ENCODE peak calls at places on chromosomes 16 and 17, in five cellular contexts. One of them, this sample, is unnamed.
A peak's percentile ranks its signal among the peaks of the same experiment; 100 is the strongest.

GRCh38 chr16:69329369-69330285 is 761 bp downstream of the PDF start:
- DNase-seq in BJ: no peak
- DNase-seq in choroid plexus epithelial cell: peak; percentile 28
- DNase-seq in retinal pigment epithelial cell: no peak
- DNase-seq in upper lobe of right lung: peak; percentile 75
- DNase-seq in this sample: peak; percentile 34

GRCh38 chr16:87725596-87726235 is 40.1 kb downstream of the KLHDC4 start:
- DNase-seq in BJ: peak; percentile 15
- DNase-seq in choroid plexus epithelial cell: peak; percentile 91
- DNase-seq in retinal pigment epithelial cell: peak; percentile 36
- DNase-seq in upper lobe of right lung: peak; percentile 79
- DNase-seq in this sample: peak; percentile 55

GRCh38 chr17:76492989-76493501 is 8.2 kb downstream of the RHBDF2 start:
- DNase-seq in BJ: no peak
- DNase-seq in choroid plexus epithelial cell: peak; percentile 92
- DNase-seq in retinal pigment epithelial cell: no peak
- DNase-seq in upper lobe of right lung: peak; percentile 87
- DNase-seq in this sample: peak; percentile 94

GRCh38 chr17:6536566-6537065 is 19.7 kb downstream of the PITPNM3 start:
- DNase-seq in BJ: no peak
- DNase-seq in choroid plexus epithelial cell: no peak
- DNase-seq in retinal pigment epithelial cell: no peak
- DNase-seq in upper lobe of right lung: peak; percentile 12
- DNase-seq in this sample: no peak

GRCh38 chr16:21186326-21186691 is 25.1 kb downstream of the ZP2 start:
- DNase-seq in BJ: no peak
- DNase-seq in choroid plexus epithelial cell: no peak
- DNase-seq in retinal pigment epithelial cell: no peak
- DNase-seq in upper lobe of right lung: no peak
- DNase-seq in this sample: no peak

GRCh38 chr16:8867483-8868271 is 1.1 kb downstream of the CARHSP1 start:
- DNase-seq in BJ: no peak
- DNase-seq in choroid plexus epithelial cell: peak; percentile 47
- DNase-seq in retinal pigment epithelial cell: no peak
- DNase-seq in upper lobe of right lung: no peak
- DNase-seq in this sample: peak; percentile 56

GRCh38 chr17:19274893-19275292 is 37.7 kb downstream of the EPN2 start:
- DNase-seq in BJ: no peak
- DNase-seq in choroid plexus epithelial cell: peak; percentile 26
- DNase-seq in retinal pigment epithelial cell: no peak
- DNase-seq in upper lobe of right lung: no peak
- DNase-seq in this sample: no peak

GRCh38 chr17:13016881-13017622 is 775 bp downstream of the ELAC2 start:
- DNase-seq in BJ: no peak
- DNase-seq in choroid plexus epithelial cell: peak; percentile 29
- DNase-seq in retinal pigment epithelial cell: no peak
- DNase-seq in upper lobe of right lung: no peak
- DNase-seq in this sample: peak; percentile 46

GRCh38 chr17:55436224-55437164 is 14.9 kb upstream of the MMD start:
- DNase-seq in BJ: no peak
- DNase-seq in choroid plexus epithelial cell: no peak
- DNase-seq in retinal pigment epithelial cell: no peak
- DNase-seq in upper lobe of right lung: no peak
- DNase-seq in this sample: no peak

GRCh38 chr16:14181371-14182050 is 110.4 kb downstream of the MRTFB start:
- DNase-seq in BJ: peak; percentile 49
- DNase-seq in choroid plexus epithelial cell: peak; percentile 87
- DNase-seq in retinal pigment epithelial cell: peak; percentile 22
- DNase-seq in upper lobe of right lung: no peak
- DNase-seq in this sample: no peak

GRCh38 chr16:52451971-52452421 is 94.9 kb downstream of the TOX3 start:
- DNase-seq in BJ: no peak
- DNase-seq in choroid plexus epithelial cell: no peak
- DNase-seq in retinal pigment epithelial cell: no peak
- DNase-seq in upper lobe of right lung: no peak
- DNase-seq in this sample: no peak

GRCh38 chr17:57045868-57046671 is 39.0 kb upstream of the AKAP1 start:
- DNase-seq in BJ: no peak
- DNase-seq in choroid plexus epithelial cell: no peak
- DNase-seq in retinal pigment epithelial cell: no peak
- DNase-seq in upper lobe of right lung: peak; percentile 83
- DNase-seq in this sample: peak; percentile 82

GRCh38 chr16:69501956-69502457 is 63.8 kb upstream of the NFAT5 start:
- DNase-seq in BJ: no peak
- DNase-seq in choroid plexus epithelial cell: peak; percentile 30
- DNase-seq in retinal pigment epithelial cell: no peak
- DNase-seq in upper lobe of right lung: no peak
- DNase-seq in this sample: no peak

GRCh38 chr17:62109378-62109902 is 44.4 kb upstream of the MED13 start:
- DNase-seq in BJ: no peak
- DNase-seq in choroid plexus epithelial cell: peak; percentile 86
- DNase-seq in retinal pigment epithelial cell: no peak
- DNase-seq in upper lobe of right lung: peak; percentile 83
- DNase-seq in this sample: peak; percentile 56

GRCh38 chr17:56540791-56541190 is 52.7 kb upstream of the NOG start:
- DNase-seq in BJ: no peak
- DNase-seq in choroid plexus epithelial cell: peak; percentile 0
- DNase-seq in retinal pigment epithelial cell: no peak
- DNase-seq in upper lobe of right lung: no peak
- DNase-seq in this sample: no peak

GRCh38 chr17:29212681-29213121 is 32.5 kb upstream of the MYO18A start:
- DNase-seq in BJ: peak; percentile 11
- DNase-seq in choroid plexus epithelial cell: no peak
- DNase-seq in retinal pigment epithelial cell: no peak
- DNase-seq in upper lobe of right lung: no peak
- DNase-seq in this sample: no peak

GRCh38 chr16:72244853-72245252 is 72.9 kb upstream of the PMFBP1 start:
- DNase-seq in BJ: no peak
- DNase-seq in choroid plexus epithelial cell: peak; percentile 17
- DNase-seq in retinal pigment epithelial cell: no peak
- DNase-seq in upper lobe of right lung: no peak
- DNase-seq in this sample: no peak

GRCh38 chr17:14228903-14229302 is 7.8 kb downstream of the CDRT15 start:
- DNase-seq in BJ: peak; percentile 78
- DNase-seq in choroid plexus epithelial cell: peak; percentile 15
- DNase-seq in retinal pigment epithelial cell: no peak
- DNase-seq in upper lobe of right lung: no peak
- DNase-seq in this sample: no peak

GRCh38 chr16:88703486-88704309 is 2.5 kb downstream of the RNF166 start:
- DNase-seq in BJ: no peak
- DNase-seq in choroid plexus epithelial cell: no peak
- DNase-seq in retinal pigment epithelial cell: no peak
- DNase-seq in upper lobe of right lung: peak; percentile 92
- DNase-seq in this sample: peak; percentile 76

GRCh38 chr16:67176662-67177061 is 6.3 kb downstream of the NOL3 start:
- DNase-seq in BJ: no peak
- DNase-seq in choroid plexus epithelial cell: no peak
- DNase-seq in retinal pigment epithelial cell: no peak
- DNase-seq in upper lobe of right lung: no peak
- DNase-seq in this sample: no peak

GRCh38 chr16:21101631-21102420 is 48.8 kb downstream of the DNAH3 start:
- DNase-seq in BJ: no peak
- DNase-seq in choroid plexus epithelial cell: peak; percentile 49
- DNase-seq in retinal pigment epithelial cell: peak; percentile 43
- DNase-seq in upper lobe of right lung: no peak
- DNase-seq in this sample: no peak

GRCh38 chr16:60203525-60204124 is 1469.5 kb upstream of the GOT2 start:
- DNase-seq in BJ: no peak
- DNase-seq in choroid plexus epithelial cell: peak; percentile 47
- DNase-seq in retinal pigment epithelial cell: no peak
- DNase-seq in upper lobe of right lung: no peak
- DNase-seq in this sample: no peak

GRCh38 chr17:30477758-30478115 is 529 bp downstream of the GOSR1 start:
- DNase-seq in BJ: no peak
- DNase-seq in choroid plexus epithelial cell: peak; percentile 30
- DNase-seq in retinal pigment epithelial cell: peak; percentile 0
- DNase-seq in upper lobe of right lung: no peak
- DNase-seq in this sample: no peak

GRCh38 chr16:23072769-23073549 is 76.3 kb downstream of the USP31 start:
- DNase-seq in BJ: no peak
- DNase-seq in choroid plexus epithelial cell: peak; percentile 74
- DNase-seq in retinal pigment epithelial cell: no peak
- DNase-seq in upper lobe of right lung: no peak
- DNase-seq in this sample: no peak

GRCh38 chr16:70800798-70801480 is at the start of gene VAC14:
- DNase-seq in BJ: peak; percentile 35
- DNase-seq in choroid plexus epithelial cell: peak; percentile 91
- DNase-seq in retinal pigment epithelial cell: peak; percentile 70
- DNase-seq in upper lobe of right lung: peak; percentile 98
- DNase-seq in this sample: peak; percentile 94

GRCh38 chr16:70803354-70803753 is 2.4 kb upstream of the VAC14 start:
- DNase-seq in BJ: no peak
- DNase-seq in choroid plexus epithelial cell: peak; percentile 64
- DNase-seq in retinal pigment epithelial cell: no peak
- DNase-seq in upper lobe of right lung: no peak
- DNase-seq in this sample: no peak

GRCh38 chr16:70804153-70804728 is 3.3 kb upstream of the VAC14 start:
- DNase-seq in BJ: peak; percentile 26
- DNase-seq in choroid plexus epithelial cell: peak; percentile 98
- DNase-seq in retinal pigment epithelial cell: peak; percentile 81
- DNase-seq in upper lobe of right lung: no peak
- DNase-seq in this sample: no peak

GRCh38 chr16:70800306-70800705 is 652 bp downstream of the VAC14 start:
- DNase-seq in BJ: no peak
- DNase-seq in choroid plexus epithelial cell: no peak
- DNase-seq in retinal pigment epithelial cell: no peak
- DNase-seq in upper lobe of right lung: no peak
- DNase-seq in this sample: no peak

GRCh38 chr16:70801611-70802010 is 653 bp upstream of the VAC14 start:
- DNase-seq in BJ: no peak
- DNase-seq in choroid plexus epithelial cell: no peak
- DNase-seq in retinal pigment epithelial cell: no peak
- DNase-seq in upper lobe of right lung: no peak
- DNase-seq in this sample: no peak
- H3K4me3 ChIP-seq in BJ: no peak overlapping the region
- H3K4me3 ChIP-seq in choroid plexus epithelial cell: no peak overlapping the region
- H3K4me3 ChIP-seq in retinal pigment epithelial cell: no peak overlapping the region
- H3K4me3 ChIP-seq in upper lobe of right lung: no peak overlapping the region
- H3K4me3 ChIP-seq in this sample: peak overlapping the region; percentile 97

DNA sequence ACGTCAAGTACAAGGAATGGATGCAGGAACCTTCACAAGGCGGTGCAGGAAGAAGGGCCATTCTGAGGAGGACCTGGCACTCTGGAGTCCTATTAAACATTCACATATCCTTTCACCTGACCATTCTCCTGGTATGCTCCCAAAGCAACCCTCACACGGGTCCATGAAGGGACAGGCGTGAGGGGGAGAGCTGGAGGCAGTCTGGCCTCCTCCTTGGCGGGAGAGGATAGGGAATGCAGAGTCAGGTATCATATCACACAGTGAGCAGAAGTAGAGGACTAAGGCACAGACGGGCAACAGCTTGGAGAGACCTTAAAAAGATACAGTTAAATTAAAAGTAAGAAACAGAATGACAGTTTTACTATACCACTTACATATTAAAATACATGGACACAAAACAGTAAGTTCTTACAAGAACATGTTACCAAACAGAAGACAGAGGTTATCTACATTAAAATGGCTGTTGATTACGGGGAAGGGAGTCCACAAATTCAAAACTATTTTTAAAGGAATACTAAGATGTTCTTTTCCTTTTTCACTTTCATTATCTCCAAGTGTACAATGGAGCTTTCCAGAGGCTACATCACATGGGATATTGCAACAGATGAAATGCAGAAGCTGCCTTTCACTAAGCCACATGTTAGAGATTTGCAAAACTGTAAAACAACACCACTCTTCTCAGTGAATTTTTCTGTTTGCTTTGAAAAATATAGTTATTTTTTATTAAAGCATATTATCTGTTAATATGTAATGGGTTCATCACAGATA is 53.8 kb downstream of the XPO6 start:
- DNase-seq in BJ: no peak
- DNase-seq in choroid plexus epithelial cell: peak; percentile 87
- DNase-seq in retinal pigment epithelial cell: no peak
- DNase-seq in upper lobe of right lung: no peak
- DNase-seq in this sample: no peak
- H3K4me3 ChIP-seq in BJ: no peak overlapping the region
- H3K4me3 ChIP-seq in choroid plexus epithelial cell: peak overlapping the region; percentile 7
- H3K4me3 ChIP-seq in retinal pigment epithelial cell: no peak overlapping the region
- H3K4me3 ChIP-seq in upper lobe of right lung: no peak overlapping the region
- H3K4me3 ChIP-seq in this sample: no peak overlapping the region

GRCh38 chr16:3171181-3171854 is 16.7 kb upstream of the OR1F1 start:
- DNase-seq in BJ: no peak
- DNase-seq in choroid plexus epithelial cell: no peak
- DNase-seq in retinal pigment epithelial cell: no peak
- DNase-seq in upper lobe of right lung: no peak
- DNase-seq in this sample: no peak

GRCh38 chr16:3174618-3175148 is 13.3 kb upstream of the OR1F1 start:
- DNase-seq in BJ: no peak
- DNase-seq in choroid plexus epithelial cell: no peak
- DNase-seq in retinal pigment epithelial cell: no peak
- DNase-seq in upper lobe of right lung: no peak
- DNase-seq in this sample: no peak

GRCh38 chr16:3171855-3172593 is 16.0 kb upstream of the OR1F1 start:
- DNase-seq in BJ: no peak
- DNase-seq in choroid plexus epithelial cell: peak; percentile 48
- DNase-seq in retinal pigment epithelial cell: no peak
- DNase-seq in upper lobe of right lung: no peak
- DNase-seq in this sample: no peak

GRCh38 chr16:3173892-3174617 is 13.9 kb upstream of the OR1F1 start:
- DNase-seq in BJ: no peak
- DNase-seq in choroid plexus epithelial cell: no peak
- DNase-seq in retinal pigment epithelial cell: no peak
- DNase-seq in upper lobe of right lung: no peak
- DNase-seq in this sample: no peak

GRCh38 chr16:3175157-3176153 is 12.5 kb upstream of the OR1F1 start:
- DNase-seq in BJ: no peak
- DNase-seq in choroid plexus epithelial cell: peak; percentile 54
- DNase-seq in retinal pigment epithelial cell: no peak
- DNase-seq in upper lobe of right lung: no peak
- DNase-seq in this sample: no peak
- H3K4me3 ChIP-seq in BJ: peak overlapping the region; percentile 7
- H3K4me3 ChIP-seq in choroid plexus epithelial cell: peak overlapping the region; percentile 5
- H3K4me3 ChIP-seq in retinal pigment epithelial cell: peak overlapping the region; percentile 27
- H3K4me3 ChIP-seq in upper lobe of right lung: no peak overlapping the region
- H3K4me3 ChIP-seq in this sample: no peak overlapping the region

GRCh38 chr17:79890706-79891105 is 51.5 kb upstream of the CBX4 start:
- DNase-seq in BJ: no peak
- DNase-seq in choroid plexus epithelial cell: no peak
- DNase-seq in retinal pigment epithelial cell: peak; percentile 33
- DNase-seq in upper lobe of right lung: no peak
- DNase-seq in this sample: no peak
- H3K4me3 ChIP-seq in BJ: no peak overlapping the region
- H3K4me3 ChIP-seq in choroid plexus epithelial cell: no peak overlapping the region
- H3K4me3 ChIP-seq in retinal pigment epithelial cell: no peak overlapping the region
- H3K4me3 ChIP-seq in upper lobe of right lung: no peak overlapping the region
- H3K4me3 ChIP-seq in this sample: no peak overlapping the region